ENCODE peak calls at places on chromosomes 4 and X, in four cellular contexts. S, R, Y and J are unnamed samples.

GRCh38 chr4:2843909-2844584 is 403 bp downstream of the ADD1 start:
- DNase-seq in R (peak), Y (peak), S (no peak), J (peak)

GRCh38 chrX:21369613-21370012 is 4.6 kb upstream of the CNKSR2 start:
- DNase-seq in S (no peak), R (no peak), Y (no peak), J (no peak)

GRCh38 chr4:161642708-161643107 is 521.1 kb downstream of the FSTL5 start:
- DNase-seq in Y (no peak), R (peak), S (no peak), J (no peak)

GRCh38 chr4:102387552-102388150 is 42.4 kb upstream of the SLC39A8 start:
- DNase-seq in R (no peak), Y (no peak), S (no peak), J (no peak)

GRCh38 chr4:76803522-76803921 is 94.4 kb downstream of the SOWAHB start:
- DNase-seq in S (no peak), Y (no peak), R (peak), J (peak)

GRCh38 chr4:40427138-40427537 is 92.0 kb downstream of the CHRNA9 start:
- DNase-seq in R (no peak), S (no peak), Y (no peak), J (no peak)

GRCh38 chrX:87710580-87710979 is 193.0 kb downstream of the KLHL4 start:
- DNase-seq in S (no peak), Y (no peak), R (no peak), J (no peak)

GRCh38 chrX:118928126-118928525 is 46.3 kb upstream of the LONRF3 start:
- DNase-seq in Y (no peak), S (no peak), R (peak), J (no peak)

GRCh38 chr4:99457270-99457669 is 22.1 kb upstream of the ADH7 start:
- DNase-seq in Y (no peak), S (no peak), R (peak), J (no peak)
- TF ChIP-seq CTCF in Y (no peak), S (no peak), R (peak), J (no peak)

DNA sequence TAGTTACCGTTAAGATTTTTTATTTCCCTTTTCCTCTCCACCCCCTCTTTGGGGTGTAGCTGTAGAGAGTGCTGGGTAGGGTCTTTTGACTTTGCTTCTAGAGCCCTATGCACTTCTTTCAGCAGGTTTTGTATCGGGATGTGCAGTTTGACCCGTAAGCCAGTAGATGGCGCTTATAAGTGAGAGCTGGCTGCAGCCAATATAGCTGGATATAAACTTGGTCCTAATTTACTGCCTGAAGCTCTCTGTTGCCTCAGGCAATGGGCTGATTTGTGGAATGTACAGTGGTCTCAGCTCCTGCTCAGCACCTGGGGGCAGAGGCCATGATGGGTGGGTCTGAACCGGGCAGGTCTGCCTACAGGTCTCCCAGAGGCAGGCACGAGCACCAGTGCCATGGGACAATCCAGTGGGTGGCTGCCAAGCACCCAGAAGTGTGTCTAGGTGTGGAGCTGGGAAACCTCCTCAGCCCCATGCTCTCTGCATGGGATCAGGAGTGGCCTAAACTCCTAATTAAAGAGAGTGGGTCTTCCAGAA is 146.5 kb downstream of the SPANXN1 start:
- DNase-seq in Y (peak), R (no peak), S (no peak), J (no peak)
- TF ChIP-seq CTCF in Y (peak), R (no peak), S (no peak), J (no peak)

GRCh38 chr4:151646322-151646721 is 114.5 kb downstream of the GATB start:
- DNase-seq in R (peak), S (no peak), Y (no peak), J (no peak)
- TF ChIP-seq CTCF in R (no peak), S (no peak), Y (no peak), J (no peak)

DNA sequence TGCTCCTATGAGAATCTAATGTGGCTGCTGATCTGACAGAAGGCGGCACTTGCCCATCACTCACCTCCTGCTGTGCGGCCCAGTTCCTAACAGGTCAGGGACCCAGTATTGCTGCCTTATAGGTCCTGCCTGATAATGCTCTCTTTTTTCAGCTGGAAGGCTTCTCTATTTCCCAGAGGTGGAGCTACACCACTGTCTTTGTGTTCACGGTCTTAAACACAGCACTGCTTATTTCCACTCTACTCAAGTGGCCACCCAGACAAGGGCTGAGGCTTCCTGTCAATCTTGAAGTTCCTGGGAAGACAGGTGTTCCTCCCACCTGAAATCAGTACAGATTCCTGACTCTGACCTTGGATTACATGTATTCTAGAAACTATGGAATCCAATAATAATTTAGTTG is 270.6 kb downstream of the NR3C2 start:
- DNase-seq in R (no peak), S (no peak), Y (no peak), J (no peak)
- TF ChIP-seq CTCF in R (no peak), S (no peak), Y (no peak), J (no peak)

GRCh38 chr4:16767251-16767650 is 131.2 kb downstream of the LDB2 start:
- DNase-seq in Y (no peak), R (no peak), S (no peak), J (no peak)

GRCh38 chr4:16767861-16768260 is 130.6 kb downstream of the LDB2 start:
- DNase-seq in Y (no peak), R (no peak), S (no peak), J (no peak)

GRCh38 chr4:16761031-16761430 is 137.4 kb downstream of the LDB2 start:
- DNase-seq in R (no peak), Y (no peak), S (no peak), J (no peak)

GRCh38 chr4:16765549-16765948 is 132.9 kb downstream of the LDB2 start:
- DNase-seq in R (no peak), S (no peak), Y (no peak), J (no peak)

GRCh38 chr4:16764622-16765021 is 133.8 kb downstream of the LDB2 start:
- DNase-seq in R (peak), S (no peak), Y (no peak), J (no peak)
- TF ChIP-seq CTCF in R (peak), S (no peak), Y (peak), J (no peak)

DNA sequence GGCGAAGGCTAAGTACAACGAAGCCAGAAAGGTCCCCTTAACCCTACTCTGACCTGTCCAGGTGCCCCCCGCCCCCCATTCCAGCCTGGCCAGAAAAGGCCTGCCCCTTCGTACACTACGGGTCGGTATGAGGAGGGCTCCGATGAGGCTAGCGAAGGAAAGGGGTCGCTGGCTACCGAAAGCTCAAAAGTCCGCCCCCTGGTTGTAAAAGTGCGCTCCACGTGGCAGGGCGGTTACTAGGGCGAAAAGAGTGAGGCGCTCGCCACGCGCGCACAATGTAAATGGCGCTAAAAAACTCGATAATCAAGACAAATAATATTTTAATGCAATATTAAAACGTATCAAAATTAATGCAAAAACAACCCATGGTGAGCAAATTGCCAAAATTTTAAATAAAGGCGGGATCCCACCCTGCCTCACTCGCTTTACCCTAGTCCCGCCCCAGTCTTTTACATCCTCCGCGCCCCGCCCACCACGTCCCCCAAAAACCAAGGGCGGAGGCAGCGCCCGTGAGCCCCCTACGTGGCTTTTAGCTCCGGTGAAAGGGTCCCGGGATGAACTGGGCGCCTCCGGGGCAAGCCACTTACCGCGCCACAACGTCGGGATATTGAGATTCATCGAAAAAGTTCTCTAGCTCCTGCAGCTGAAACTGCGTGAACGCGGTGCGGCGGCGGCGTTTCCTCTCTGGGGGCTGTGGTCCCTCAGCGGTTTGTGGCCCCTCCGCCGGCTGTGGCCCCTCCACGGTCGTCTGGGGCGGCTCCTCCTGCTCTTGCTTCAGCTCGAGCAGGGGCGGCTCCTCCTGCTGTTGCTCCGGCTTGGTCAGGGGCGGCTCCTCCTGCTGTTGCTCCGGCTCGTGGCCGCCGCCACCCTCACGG is 929 bp downstream of the ESX1 start:
- DNase-seq in Y (no peak), R (no peak), S (peak), J (no peak)
- TF ChIP-seq CTCF in Y (no peak), R (no peak), S (peak), J (no peak)

DNA sequence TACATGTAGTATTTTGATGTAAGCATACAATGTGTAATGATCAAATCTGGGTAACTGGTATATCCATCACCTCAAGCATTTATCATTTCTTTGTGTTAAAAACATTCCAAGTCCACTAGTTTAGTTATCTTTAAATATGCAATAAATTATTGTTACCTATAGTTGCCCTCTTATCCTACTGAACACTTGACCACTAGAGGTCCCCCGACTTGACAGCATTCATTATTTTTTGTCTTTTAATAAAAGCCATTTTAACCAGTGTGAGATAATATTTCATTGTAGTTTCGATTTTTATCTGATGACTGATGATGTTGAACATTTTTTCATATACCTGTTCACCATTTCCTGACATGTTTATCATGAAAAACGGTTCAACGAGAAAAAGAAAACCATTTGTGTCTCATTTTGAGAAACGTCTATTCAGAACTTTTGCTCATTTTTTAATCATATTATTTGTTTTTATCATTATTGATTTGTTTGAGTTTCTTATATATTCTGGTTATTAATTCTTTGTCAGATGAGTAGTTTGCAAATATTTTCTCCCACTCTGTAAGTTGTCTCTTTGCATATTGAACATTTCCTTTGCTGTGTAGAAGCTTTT is 199.0 kb upstream of the CXXC4 start:
- DNase-seq in S (no peak), Y (peak), R (peak), J (peak)
- TF ChIP-seq CTCF in S (peak), Y (peak), R (peak), J (no peak)

DNA sequence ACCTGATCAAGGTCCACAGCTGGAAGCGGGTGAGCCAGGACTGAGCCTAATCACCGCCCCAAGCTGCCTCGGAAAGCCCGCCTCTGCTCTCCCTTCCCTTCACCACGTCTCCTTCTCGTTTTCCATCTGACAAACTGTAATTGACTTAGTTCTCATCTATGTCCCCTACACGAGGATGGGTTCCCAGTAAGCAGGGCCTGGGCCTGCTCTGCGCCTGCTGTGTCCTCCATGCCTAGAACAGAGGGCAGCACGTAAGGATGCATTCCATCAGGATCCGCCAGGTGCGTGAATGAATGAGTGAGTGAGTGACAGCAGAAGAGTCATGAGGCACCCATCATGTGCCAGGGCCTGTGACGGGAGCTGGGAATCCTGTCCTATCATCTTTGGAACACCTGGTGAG is 86.7 kb downstream of the JAKMIP1 start:
- DNase-seq in S (no peak), R (no peak), Y (no peak), J (no peak)
- TF ChIP-seq CTCF in S (no peak), R (no peak), Y (no peak), J (no peak)